ENCODE peak calls at places on chromosomes 1 and 21, in eight cellular contexts. M, L, Z, C, G, T, P and N are unnamed samples.

GRCh38 chr1:186183219-186183618 is 191.8 kb downstream of the TPR start:
- DNase-seq in M (peak), L (no peak), Z (no peak), C (peak), G (no peak), T (no peak), P (no peak), N (no peak)

GRCh38 chr1:222861057-222861456 is 46.2 kb downstream of the DISP1 start:
- DNase-seq in M (no peak), L (no peak), Z (no peak), C (no peak), G (no peak), T (no peak), P (no peak), N (no peak)

GRCh38 chr21:42850866-42851391 is 28.4 kb downstream of the WDR4 start:
- DNase-seq in M (peak), L (no peak), Z (no peak), C (peak), G (peak), T (peak), P (no peak), N (peak)

GRCh38 chr1:80633947-80634710 is 1166.6 kb upstream of the ADGRL2 start:
- DNase-seq in M (peak), L (no peak), Z (no peak), C (no peak), G (no peak), T (no peak), P (no peak), N (no peak)

GRCh38 chr21:36917487-36918158 is 48.8 kb downstream of the HLCS start:
- DNase-seq in M (peak), L (no peak), Z (no peak), C (peak), G (no peak), T (peak), P (no peak), N (peak)

GRCh38 chr1:69777423-69777822 is 209.7 kb downstream of the LRRC7 start:
- DNase-seq in M (no peak), L (no peak), Z (no peak), C (no peak), G (no peak), T (no peak), P (no peak), N (no peak)

GRCh38 chr1:221812088-221812752 is 70.3 kb upstream of the DUSP10 start:
- DNase-seq in M (no peak), L (no peak), Z (no peak), C (no peak), G (no peak), T (no peak), P (no peak), N (no peak)

GRCh38 chr1:184075040-184076029 is 23.8 kb downstream of the TSEN15 start:
- DNase-seq in M (peak), L (no peak), Z (peak), C (peak), G (peak), T (peak), P (no peak), N (no peak)

GRCh38 chr1:8116892-8117262 is 90.8 kb upstream of the ERRFI1 start:
- DNase-seq in M (peak), L (no peak), Z (peak), C (peak), G (no peak), T (peak), P (peak), N (peak)

GRCh38 chr1:202018476-202019234 is 8.3 kb downstream of the ELF3 start:
- DNase-seq in M (no peak), L (no peak), Z (no peak), C (no peak), G (no peak), T (no peak), P (peak), N (no peak)

GRCh38 chr1:232655041-232655745 is 25.3 kb upstream of the SIPA1L2 start:
- DNase-seq in M (no peak), L (no peak), Z (no peak), C (no peak), G (peak), T (no peak), P (no peak), N (no peak)

GRCh38 chr21:31731112-31731801 is 661 bp downstream of the SCAF4 start:
- DNase-seq in M (peak), L (peak), Z (peak), C (peak), G (peak), T (peak), P (peak), N (peak)

GRCh38 chr1:214219916-214220315 is 61.0 kb upstream of the SMYD2 start:
- DNase-seq in M (no peak), L (no peak), Z (no peak), C (no peak), G (no peak), T (no peak), P (no peak), N (no peak)

GRCh38 chr1:9877962-9878361 is 32.1 kb downstream of the CTNNBIP1 start:
- DNase-seq in M (no peak), L (no peak), Z (no peak), C (no peak), G (no peak), T (no peak), P (no peak), N (no peak)

GRCh38 chr1:27633640-27634165 is 1.3 kb downstream of the FGR start:
- DNase-seq in M (no peak), L (no peak), Z (no peak), C (no peak), G (no peak), T (no peak), P (no peak), N (no peak)

GRCh38 chr1:178672434-178672833 is 52.6 kb upstream of the RALGPS2 start:
- DNase-seq in M (no peak), L (no peak), Z (no peak), C (no peak), G (no peak), T (no peak), P (no peak), N (no peak)

GRCh38 chr1:172588296-172589291 is 55.6 kb downstream of the SUCO start:
- DNase-seq in M (peak), L (no peak), Z (no peak), C (peak), G (no peak), T (no peak), P (no peak), N (no peak)

GRCh38 chr1:46411010-46411405 is 16.9 kb downstream of the FAAH start:
- DNase-seq in M (no peak), L (no peak), Z (no peak), C (no peak), G (no peak), T (no peak), P (no peak), N (no peak)

GRCh38 chr1:46412853-46413595 is 18.9 kb downstream of the FAAH start:
- DNase-seq in M (peak), L (no peak), Z (no peak), C (no peak), G (no peak), T (no peak), P (no peak), N (no peak)

GRCh38 chr1:46415514-46415913 is 21.4 kb downstream of the FAAH start:
- DNase-seq in M (no peak), L (no peak), Z (no peak), C (no peak), G (no peak), T (no peak), P (no peak), N (no peak)

GRCh38 chr1:46411601-46412341 is 17.7 kb downstream of the FAAH start:
- DNase-seq in M (no peak), L (no peak), Z (no peak), C (no peak), G (no peak), T (peak), P (no peak), N (no peak)

DNA sequence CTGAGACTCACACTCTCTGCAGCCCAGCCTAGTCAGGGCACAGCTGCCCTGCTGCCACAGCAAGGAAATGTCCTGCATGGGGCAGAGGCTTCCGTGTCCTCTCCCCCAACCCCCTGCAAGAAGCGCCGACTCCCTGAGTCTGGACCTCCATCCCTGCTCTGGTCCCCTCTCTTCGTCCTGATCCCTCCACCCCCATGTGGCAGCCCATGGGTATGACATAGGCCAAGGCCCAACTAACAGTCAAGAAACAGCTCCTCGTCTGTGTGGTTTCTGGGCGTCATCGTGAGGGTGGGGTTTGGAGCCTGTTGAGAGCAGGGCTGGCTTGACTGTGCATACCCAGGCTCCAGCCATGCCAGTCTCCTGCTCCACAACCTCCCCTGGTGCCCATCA is 19.5 kb downstream of the FAAH start:
- DNase-seq in M (peak), L (no peak), Z (no peak), C (no peak), G (peak), T (no peak), P (no peak), N (no peak)
- TF ChIP-seq CTCF in M (peak), L (no peak), Z (no peak), C (peak), G (no peak), T (no peak), P (no peak), N (no peak)

GRCh38 chr21:44618504-44618903 is 6.6 kb downstream of the KRTAP10-8 start:
- DNase-seq in M (no peak), L (no peak), Z (no peak), C (no peak), G (no peak), T (no peak), P (no peak), N (peak)
- TF ChIP-seq CTCF in M (peak), L (no peak), Z (no peak), C (no peak), G (peak), T (no peak), P (no peak), N (peak)

DNA sequence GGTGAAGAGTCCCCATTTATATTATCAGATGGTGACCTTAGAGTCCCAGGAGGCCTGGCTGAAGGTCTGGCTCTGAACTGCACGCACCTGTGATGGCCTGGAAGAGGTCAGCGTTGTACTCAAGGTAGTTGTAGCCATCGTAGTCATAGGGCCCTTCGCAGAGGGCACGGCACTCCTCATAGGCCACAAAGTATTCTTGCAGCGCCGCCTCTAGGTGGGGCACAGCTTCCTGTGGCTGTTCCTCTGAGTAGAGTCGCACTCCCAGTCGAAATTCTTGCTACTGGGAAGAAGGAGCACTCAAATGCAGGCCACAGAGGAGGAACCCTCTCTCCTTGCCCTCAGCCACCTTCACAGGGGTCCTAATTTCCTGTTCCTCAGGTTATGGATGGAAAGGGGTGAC is 7.7 kb downstream of the P3H1 start:
- DNase-seq in M (no peak), L (no peak), Z (no peak), C (no peak), G (no peak), T (no peak), P (no peak), N (no peak)
- TF ChIP-seq CTCF in M (no peak), L (no peak), Z (no peak), C (no peak), G (no peak), T (no peak), P (no peak), N (no peak)

GRCh38 chr1:85258536-85259117 is 835 bp downstream of the C1orf52 start:
- DNase-seq in M (peak), L (no peak), Z (no peak), C (no peak), G (no peak), T (no peak), P (no peak), N (no peak)
- TF ChIP-seq CTCF in M (no peak), L (no peak), Z (no peak), C (no peak), G (no peak), T (no peak), P (no peak), N (peak)

GRCh38 chr1:155001688-155002474 is 721 bp upstream of the ZBTB7B start:
- DNase-seq in M (peak), L (peak), Z (peak), C (peak), G (peak), T (peak), P (peak), N (peak)
- TF ChIP-seq CTCF in M (peak), L (no peak), Z (peak), C (peak), G (peak), T (peak), P (peak), N (peak)

DNA sequence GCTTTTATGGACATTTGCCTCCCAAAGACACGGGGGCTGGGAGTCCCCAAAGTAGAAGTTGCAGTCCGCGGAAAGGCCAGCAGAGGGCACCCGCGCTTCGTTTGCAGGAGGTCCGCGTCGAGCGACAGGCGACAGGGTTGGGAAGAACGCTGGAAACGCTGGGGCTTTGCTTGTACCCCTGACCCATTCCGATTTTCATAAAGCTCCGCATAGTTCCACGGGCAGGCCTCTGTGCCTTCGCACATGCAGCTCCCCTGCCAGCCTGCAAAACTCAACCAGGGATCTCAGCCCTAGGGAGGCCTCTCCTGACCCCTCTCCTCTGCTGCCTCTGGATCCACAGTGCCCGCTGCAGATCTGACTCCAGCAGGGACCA is 44.2 kb upstream of the LAPTM5 start:
- DNase-seq in M (peak), L (peak), Z (peak), C (peak), G (peak), T (peak), P (peak), N (peak)
- TF ChIP-seq CTCF in M (peak), L (peak), Z (peak), C (peak), G (peak), T (peak), P (peak), N (peak)